ENCODE peak calls at places on chromosome 22, in seven cellular contexts. S is left colon; K is cardiac fibroblast; D is lung; P is stimulated activated CD4-positive, alpha-beta T cell treated with anti-CD3 and anti-CD28 coated beads, TNF-alpha, amount 100 ng/mL, for 24 hours; O is A172; C is naive thymus-derived CD4-positive, alpha-beta T cell. L is an unnamed sample.

GRCh38 chr22:39270280-39270679 is 25.5 kb upstream of the PDGFB start:
- DNase-seq in K (peak), S (no peak), D (no peak), O (no peak), C (no peak), P (no peak), L (peak)

GRCh38 chr22:25546751-25547150 is 17.7 kb upstream of the GRK3 start:
- DNase-seq in P (no peak), C (no peak), K (no peak), D (no peak), O (no peak), S (no peak), L (no peak)

GRCh38 chr22:29951675-29952413 is 68.9 kb downstream of the MTMR3 start:
- DNase-seq in O (no peak), K (no peak), P (no peak), S (no peak), C (no peak), D (no peak), L (no peak)

GRCh38 chr22:35749808-35750207 is 32.1 kb downstream of the APOL5 start:
- DNase-seq in K (no peak), D (no peak), C (no peak), P (no peak), O (no peak), S (no peak), L (no peak)

GRCh38 chr22:45521178-45521577 is 18.5 kb downstream of the FBLN1 start:
- DNase-seq in D (no peak), S (no peak), O (no peak), K (no peak), P (no peak), C (no peak), L (no peak)

GRCh38 chr22:30892286-30892685 is 76.3 kb downstream of the MORC2 start:
- DNase-seq in S (no peak), P (no peak), O (no peak), D (no peak), C (no peak), K (no peak), L (no peak)

GRCh38 chr22:22772883-22773282 is 114.7 kb upstream of the IGLL5 start:
- DNase-seq in O (no peak), P (no peak), D (no peak), K (no peak), C (no peak), S (no peak), L (no peak)

GRCh38 chr22:38927033-38927789 is 30.2 kb upstream of the APOBEC3A start:
- DNase-seq in O (no peak), D (peak), S (peak), P (peak), K (peak), C (peak), L (peak)

GRCh38 chr22:22901578-22902218 is 14.1 kb downstream of the IGLL5 start:
- DNase-seq in P (no peak), C (no peak), S (no peak), O (no peak), D (no peak), K (no peak), L (no peak)

GRCh38 chr22:37195921-37196320 is 7.9 kb upstream of the C1QTNF6 start:
- DNase-seq in P (no peak), S (no peak), O (no peak), C (no peak), K (peak), D (no peak), L (peak)

GRCh38 chr22:23073506-23074229 is 3.3 kb downstream of the GNAZ start:
- DNase-seq in D (no peak), O (no peak), C (no peak), K (no peak), P (no peak), S (no peak), L (no peak)

GRCh38 chr22:46905415-46905814 is 143.0 kb downstream of the TBC1D22A start:
- DNase-seq in S (no peak), P (no peak), C (no peak), D (no peak), O (no peak), K (no peak), L (no peak)

GRCh38 chr22:20175597-20175900 is 24.7 kb upstream of the CCDC188 start:
- DNase-seq in O (no peak), P (no peak), S (no peak), K (no peak), D (no peak), C (no peak), L (no peak)

GRCh38 chr22:20881231-20881630 is 22.4 kb downstream of the SNAP29 start:
- DNase-seq in P (no peak), K (peak), C (no peak), D (no peak), S (no peak), O (no peak), L (no peak)